ENCODE peak calls at places on chromosomes 13 and 19, in ten cellular contexts. R is heart right ventricle, P is astrocyte of the spinal cord, M is GM06990, G is BE2C, S is stomach, Z is NB4, F is PC-3, Q is fibroblast of the aortic adventitia, W is cardiac fibroblast. I is an unnamed sample.

GRCh38 chr13:113849546-113849945 is 14.3 kb downstream of the GAS6 start:
- DNase-seq in R (no peak), P (no peak), M (no peak), G (no peak), S (no peak), Z (no peak), F (peak; percentile 75), Q (no peak), W (no peak), I (no peak)

GRCh38 chr19:10812902-10813404 is 23.1 kb downstream of the TMED1 start:
- DNase-seq in R (no peak), P (peak; percentile 91), M (no peak), G (no peak), S (peak; percentile 33), Z (peak; percentile 94), F (peak; percentile 64), Q (peak; percentile 92), W (peak; percentile 95), I (peak; percentile 98)

GRCh38 chr13:93254775-93255174 is 28.2 kb downstream of the GPC6 start:
- DNase-seq in R (no peak), P (no peak), M (no peak), G (no peak), S (no peak), Z (no peak), F (no peak), Q (no peak), W (no peak), I (no peak)

GRCh38 chr19:20926796-20927195 is 3.7 kb downstream of the ZNF85 start:
- DNase-seq in R (no peak), P (no peak), M (no peak), G (no peak), S (no peak), Z (no peak), F (no peak), Q (no peak), W (no peak), I (no peak)

GRCh38 chr13:103403148-103403740 is 337.0 kb upstream of the SLC10A2 start:
- DNase-seq in R (no peak), P (no peak), M (no peak), G (no peak), S (no peak), Z (no peak), F (peak; percentile 30), Q (no peak), W (no peak), I (no peak)

GRCh38 chr13:89726690-89727435 is 1620.6 kb upstream of the MIR17HG start:
- DNase-seq in R (no peak), P (peak; percentile 88), M (no peak), G (no peak), S (no peak), Z (no peak), F (peak; percentile 87), Q (peak; percentile 1), W (peak; percentile 52), I (peak; percentile 9)

GRCh38 chr13:32323912-32324311 is 8.6 kb downstream of the BRCA2 start:
- DNase-seq in R (no peak), P (peak; percentile 72), M (no peak), G (no peak), S (no peak), Z (no peak), F (peak; percentile 57), Q (peak; percentile 62), W (peak; percentile 61), I (peak; percentile 33)

GRCh38 chr19:10006335-10006708 is 4.0 kb downstream of the COL5A3 start:
- DNase-seq in R (peak; percentile 47), P (peak; percentile 49), M (no peak), G (no peak), S (no peak), Z (no peak), F (no peak), Q (peak; percentile 57), W (peak; percentile 64), I (peak; percentile 67)

DNA sequence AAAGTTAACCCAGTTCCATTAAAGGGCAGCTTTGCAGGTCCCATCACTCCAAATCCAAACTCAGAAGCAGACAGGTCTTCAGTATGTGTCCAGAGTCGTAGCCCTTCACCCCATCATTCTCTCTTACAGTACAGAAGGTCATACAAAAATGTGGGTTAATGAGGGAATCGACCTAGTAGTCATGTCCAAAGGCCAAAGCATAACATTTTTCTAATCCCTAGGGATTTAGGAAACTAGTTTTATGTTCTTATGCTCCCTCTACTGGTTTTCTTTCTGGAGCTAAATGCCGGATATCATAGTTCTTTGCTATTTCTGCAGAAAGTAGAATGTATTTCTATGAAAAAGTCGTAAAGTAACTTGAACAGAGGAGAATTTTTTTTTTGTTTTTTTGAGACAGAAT is 72.2 kb downstream of the DHRS12 start:
- DNase-seq in R (no peak), P (peak; percentile 56), M (no peak), G (no peak), S (no peak), Z (peak; percentile 40), F (peak; percentile 19), Q (peak; percentile 87), W (peak; percentile 85), I (peak; percentile 71)
- TF ChIP-seq CTCF in R (peak; percentile 43), P (peak; percentile 47), M (no peak), G (peak; percentile 44), S (no peak), Z (no peak), F (peak; percentile 44), Q (peak; percentile 63), W (peak; percentile 50), I (peak; percentile 35)

DNA sequence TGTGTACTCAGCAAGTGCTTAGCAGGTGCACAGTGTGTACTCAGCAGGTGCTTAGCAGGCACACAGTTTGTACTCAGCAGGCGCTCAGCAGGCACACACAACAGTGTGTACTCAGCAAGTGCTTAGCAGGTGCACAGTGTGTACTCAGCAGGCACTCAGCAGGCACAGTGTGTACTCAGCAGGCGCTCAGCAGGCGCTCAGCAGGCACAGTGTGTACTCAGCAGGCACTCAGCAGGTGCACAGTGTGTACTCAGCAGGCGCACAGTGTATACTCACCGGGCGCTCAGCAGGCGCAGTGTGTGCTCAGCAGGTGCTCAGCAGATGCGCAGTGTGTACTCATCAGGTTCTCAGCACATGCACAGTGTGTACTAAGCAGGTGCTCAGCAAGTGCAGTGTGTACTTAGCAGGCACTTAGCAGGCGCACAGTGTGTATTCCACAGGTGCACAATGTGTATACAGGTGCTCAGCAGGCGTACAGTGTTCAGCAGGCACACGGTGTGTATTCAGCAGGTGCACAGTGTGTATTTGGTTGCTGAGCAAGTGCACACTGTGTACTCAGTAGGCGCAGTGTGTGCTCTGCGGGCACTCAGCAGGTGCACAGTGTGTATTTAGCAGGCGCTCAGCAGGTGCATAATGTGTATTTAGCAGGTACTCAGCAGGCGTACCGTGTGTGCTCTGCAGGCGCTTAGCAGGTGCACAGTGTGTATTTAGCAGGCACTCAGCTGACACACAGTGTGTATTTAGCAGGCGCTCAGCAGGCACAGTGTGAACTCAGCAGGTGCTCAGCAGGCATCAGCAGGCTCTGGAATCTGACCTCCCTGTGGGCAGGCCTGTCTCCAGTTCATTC is 15.1 kb downstream of the CRTC1 start:
- DNase-seq in R (no peak), P (no peak), M (no peak), G (no peak), S (no peak), Z (no peak), F (peak; percentile 30), Q (no peak), W (no peak), I (no peak)
- H3K4me3 ChIP-seq in R (no peak overlapping the region), P (no peak overlapping the region), M (no peak overlapping the region), G (no peak overlapping the region), S (no peak overlapping the region), Z (no peak overlapping the region), F (no peak overlapping the region), Q (no peak overlapping the region), W (no peak overlapping the region), I (no peak overlapping the region)

GRCh38 chr13:40565282-40566148 is 100.9 kb downstream of the FOXO1 start:
- DNase-seq in R (no peak), P (no peak), M (no peak), G (no peak), S (no peak), Z (no peak), F (no peak), Q (no peak), W (no peak), I (peak; percentile 17)

GRCh38 chr13:40563350-40564125 is 102.9 kb downstream of the FOXO1 start:
- DNase-seq in R (no peak), P (no peak), M (no peak), G (no peak), S (no peak), Z (no peak), F (no peak), Q (no peak), W (peak; percentile 69), I (no peak)

GRCh38 chr13:40566811-40567210 is 99.6 kb downstream of the FOXO1 start:
- DNase-seq in R (no peak), P (no peak), M (no peak), G (no peak), S (no peak), Z (no peak), F (no peak), Q (no peak), W (no peak), I (no peak)

GRCh38 chr13:40562975-40563349 is 103.5 kb downstream of the FOXO1 start:
- DNase-seq in R (no peak), P (peak; percentile 34), M (peak; percentile 15), G (no peak), S (no peak), Z (peak; percentile 83), F (no peak), Q (no peak), W (no peak), I (no peak)

DNA sequence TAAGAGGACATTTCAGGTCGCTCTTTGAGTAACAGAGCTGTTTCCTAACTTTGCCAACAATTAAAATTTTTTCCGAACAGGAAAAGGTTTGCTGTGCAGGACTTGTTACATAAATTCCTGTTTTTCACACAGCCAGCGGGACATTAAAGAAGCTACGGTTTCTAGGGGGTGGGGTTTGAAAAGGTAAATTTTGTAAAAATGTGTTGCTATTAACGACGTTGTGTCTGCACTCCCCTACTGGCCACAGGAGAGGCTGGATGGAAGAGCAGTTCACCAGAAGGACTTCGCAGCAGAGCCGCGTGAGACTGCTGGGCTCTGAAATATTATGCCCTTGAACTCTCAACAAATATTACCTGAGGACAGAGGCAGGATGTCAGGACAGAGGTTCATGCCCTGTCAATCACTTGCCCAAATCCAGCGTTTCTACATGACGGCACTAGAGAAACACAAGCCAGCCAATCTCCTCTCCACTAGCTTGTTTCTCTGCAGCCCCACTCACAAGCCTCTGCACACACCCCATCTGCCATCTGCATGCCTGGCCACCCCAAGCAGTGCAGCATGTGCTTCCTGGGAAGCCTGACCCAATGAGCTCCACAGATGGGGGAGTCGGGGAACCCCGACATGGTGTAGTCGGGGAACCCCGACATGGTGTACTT is 102.0 kb downstream of the FOXO1 start:
- DNase-seq in R (no peak), P (no peak), M (peak; percentile 30), G (no peak), S (no peak), Z (peak; percentile 25), F (no peak), Q (no peak), W (peak; percentile 39), I (no peak)
- TF ChIP-seq CTCF in R (no peak), P (peak; percentile 17), M (no peak), G (no peak), S (no peak), Z (no peak), F (no peak), Q (peak; percentile 52), W (peak; percentile 36), I (no peak)

GRCh38 chr13:97248243-97248642 is 26.1 kb downstream of the MBNL2 start:
- DNase-seq in R (no peak), P (no peak), M (no peak), G (no peak), S (no peak), Z (no peak), F (no peak), Q (no peak), W (no peak), I (no peak)

GRCh38 chr13:97249093-97249787 is 27.1 kb downstream of the MBNL2 start:
- DNase-seq in R (no peak), P (peak; percentile 61), M (no peak), G (no peak), S (no peak), Z (no peak), F (no peak), Q (no peak), W (peak; percentile 86), I (no peak)

GRCh38 chr13:97250560-97250959 is 28.4 kb downstream of the MBNL2 start:
- DNase-seq in R (no peak), P (no peak), M (no peak), G (no peak), S (no peak), Z (no peak), F (no peak), Q (peak; percentile 46), W (peak; percentile 46), I (no peak)

GRCh38 chr13:97252735-97253134 is 30.6 kb downstream of the MBNL2 start:
- DNase-seq in R (no peak), P (no peak), M (no peak), G (no peak), S (no peak), Z (no peak), F (no peak), Q (no peak), W (no peak), I (no peak)

DNA sequence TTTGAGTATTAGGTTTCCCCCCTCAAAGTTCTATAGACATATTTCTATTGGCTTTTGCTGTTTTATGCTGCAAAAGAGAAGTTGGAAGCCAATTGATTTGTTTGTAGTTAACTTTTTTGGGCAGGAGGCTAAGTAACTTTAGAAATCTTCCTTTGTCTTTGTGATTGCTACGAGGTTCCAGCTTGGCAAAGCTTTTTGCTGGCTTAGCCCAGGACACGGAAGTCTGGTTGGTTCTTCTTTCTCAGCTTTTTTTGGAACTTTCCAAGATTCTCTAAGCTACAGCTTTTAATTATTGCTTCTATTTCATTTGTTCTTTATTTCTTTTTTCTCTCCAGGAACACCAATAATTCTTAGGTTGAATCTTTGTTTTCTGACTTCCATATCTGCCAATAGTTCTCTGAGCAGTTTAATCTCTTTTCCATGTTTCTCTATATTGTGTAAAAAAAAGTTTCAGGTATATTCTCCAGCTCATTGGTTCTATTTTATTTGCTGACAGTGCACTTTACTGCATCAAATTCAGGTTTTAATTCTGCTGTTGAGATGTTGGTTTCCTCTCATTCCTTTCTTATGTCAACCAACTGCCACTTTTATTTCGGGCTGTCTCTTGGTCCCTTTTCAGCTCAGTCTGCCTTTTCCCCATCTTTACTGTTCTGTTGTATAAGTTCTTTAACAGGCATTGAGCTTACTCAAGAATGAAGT is 27.8 kb downstream of the MBNL2 start:
- DNase-seq in R (no peak), P (no peak), M (no peak), G (no peak), S (no peak), Z (no peak), F (no peak), Q (no peak), W (no peak), I (no peak)
- H3K4me3 ChIP-seq in R (no peak overlapping the region), P (no peak overlapping the region), M (no peak overlapping the region), G (no peak overlapping the region), S (no peak overlapping the region), Z (no peak overlapping the region), F (no peak overlapping the region), Q (peak overlapping the region; percentile 3), W (no peak overlapping the region), I (no peak overlapping the region)